ENCODE peak calls at places on chromosomes 13 and 19, in seven cellular contexts. I is stimulated activated CD8-positive, alpha-beta memory T cell treated with anti-CD3 and anti-CD28 coated beads, Interleukin-12 subunit alpha, Interleukin-12 subunit beta, amount 100 ng/mL, for 4 hours; D is islet precursor cell; Q is stimulated activated naive B cell treated with anti-CD40 and anti-IgM and Interleukin-4, amounts not matched to agents 10 μg/mL and 1 μg/mL and 100 μg/mL, for 72 hours; L is activated CD8-positive, alpha-beta memory T cell treated with anti-CD3 and anti-CD28 coated beads for 4 hours; V is WTC11; E is PC-9. F is an unnamed sample.

GRCh38 chr19:33467851-33468250 is 53.7 kb downstream of the PEPD start:
- DNase-seq in I (no peak), D (peak), Q (no peak), L (no peak), V (no peak), E (no peak), F (no peak)

GRCh38 chr13:40895715-40896184 is 106.3 kb downstream of the SLC25A15 start:
- DNase-seq in I (no peak), D (no peak), Q (no peak), L (no peak), V (no peak), E (no peak), F (no peak)

GRCh38 chr13:46339035-46339666 is 47.9 kb downstream of the RUBCNL start:
- DNase-seq in I (no peak), D (no peak), Q (peak), L (no peak), V (no peak), E (no peak), F (peak)

GRCh38 chr19:4624733-4625362 is 14.5 kb upstream of the TNFAIP8L1 start:
- DNase-seq in I (no peak), D (peak), Q (no peak), L (no peak), V (peak), E (no peak), F (no peak)

GRCh38 chr13:23504188-23504587 is 66.0 kb upstream of the TNFRSF19 start:
- DNase-seq in I (no peak), D (no peak), Q (no peak), L (no peak), V (no peak), E (peak), F (no peak)

GRCh38 chr13:99988469-99989375 is 7.1 kb downstream of the ZIC2 start:
- DNase-seq in I (no peak), D (peak), Q (no peak), L (no peak), V (peak), E (no peak), F (no peak)

GRCh38 chr13:50509771-50510441 is 333.6 kb downstream of the DLEU7 start:
- DNase-seq in I (no peak), D (peak), Q (no peak), L (no peak), V (no peak), E (no peak), F (no peak)

GRCh38 chr19:3065675-3066357 is 3.5 kb upstream of the TLE5 start:
- DNase-seq in I (no peak), D (no peak), Q (peak), L (no peak), V (no peak), E (no peak), F (peak)

GRCh38 chr19:13865243-13865577 is 11.7 kb upstream of the NANOS3 start:
- DNase-seq in I (no peak), D (no peak), Q (no peak), L (no peak), V (no peak), E (no peak), F (no peak)

GRCh38 chr19:33683881-33684549 is 62.3 kb downstream of the CHST8 start:
- DNase-seq in I (no peak), D (peak), Q (no peak), L (no peak), V (peak), E (peak), F (no peak)

GRCh38 chr19:47229674-47230121 is 1.3 kb downstream of the BBC3 start:
- DNase-seq in I (no peak), D (peak), Q (no peak), L (no peak), V (no peak), E (peak), F (no peak)

GRCh38 chr19:48489608-48490216 is 20.5 kb downstream of the CYTH2 start:
- DNase-seq in I (peak), D (peak), Q (peak), L (peak), V (peak), E (peak), F (peak)

GRCh38 chr13:23551213-23552008 is 18.8 kb upstream of the TNFRSF19 start:
- DNase-seq in I (no peak), D (no peak), Q (no peak), L (no peak), V (no peak), E (no peak), F (no peak)

GRCh38 chr13:26973281-26973680 is 198.3 kb downstream of the USP12 start:
- DNase-seq in I (no peak), D (no peak), Q (no peak), L (no peak), V (no peak), E (no peak), F (no peak)

GRCh38 chr19:13094771-13095392 is 7.8 kb downstream of the LYL1 start:
- DNase-seq in I (no peak), D (no peak), Q (peak), L (no peak), V (peak), E (no peak), F (no peak)

GRCh38 chr19:39544201-39544903 is 4.4 kb upstream of the EID2 start:
- DNase-seq in I (no peak), D (peak), Q (no peak), L (no peak), V (no peak), E (no peak), F (no peak)

GRCh38 chr19:12527034-12527836 is 24.0 kb downstream of the ZNF564 start:
- DNase-seq in I (no peak), D (no peak), Q (no peak), L (no peak), V (no peak), E (peak), F (no peak)

GRCh38 chr13:36533806-36534205 is 101.5 kb downstream of the CCNA1 start:
- DNase-seq in I (no peak), D (no peak), Q (no peak), L (no peak), V (no peak), E (no peak), F (no peak)